ENCODE peak calls at places on chromosome 1, in seven cellular contexts. One of them, this sample, is unnamed.

GRCh38 chr1:27496604-27497155 is 6.7 kb upstream of the WASF2 start:
- DNase-seq in right cardiac atrium: peak
- DNase-seq in fibroblast of the aortic adventitia: peak
- DNase-seq in CD8-positive, alpha-beta T cell: no peak
- DNase-seq in NCI-H146: no peak
- DNase-seq in ACHN: no peak
- DNase-seq in NAMALWA: no peak
- DNase-seq in this sample: no peak

GRCh38 chr1:19179597-19180271 is 30.3 kb downstream of the UBR4 start:
- DNase-seq in ACHN: peak
- DNase-seq in NCI-H146: no peak
- DNase-seq in right cardiac atrium: no peak
- DNase-seq in NAMALWA: peak
- DNase-seq in CD8-positive, alpha-beta T cell: peak
- DNase-seq in fibroblast of the aortic adventitia: peak
- DNase-seq in this sample: no peak

GRCh38 chr1:116345830-116346229 is 27.2 kb upstream of the ATP1A1 start:
- DNase-seq in NAMALWA: no peak
- DNase-seq in right cardiac atrium: no peak
- DNase-seq in CD8-positive, alpha-beta T cell: peak
- DNase-seq in ACHN: no peak
- DNase-seq in NCI-H146: peak
- DNase-seq in fibroblast of the aortic adventitia: no peak
- DNase-seq in this sample: no peak

GRCh38 chr1:3015269-3015635 is 6.0 kb upstream of the ACTRT2 start:
- DNase-seq in NAMALWA: no peak
- DNase-seq in NCI-H146: no peak
- DNase-seq in right cardiac atrium: peak
- DNase-seq in CD8-positive, alpha-beta T cell: no peak
- DNase-seq in ACHN: no peak
- DNase-seq in fibroblast of the aortic adventitia: no peak
- DNase-seq in this sample: peak

GRCh38 chr1:47948126-47948525 is 49.1 kb downstream of the TRABD2B start:
- DNase-seq in NCI-H146: no peak
- DNase-seq in CD8-positive, alpha-beta T cell: no peak
- DNase-seq in right cardiac atrium: no peak
- DNase-seq in ACHN: peak
- DNase-seq in fibroblast of the aortic adventitia: no peak
- DNase-seq in NAMALWA: no peak
- DNase-seq in this sample: no peak

GRCh38 chr1:205715628-205716027 is 34.4 kb downstream of the NUCKS1 start:
- DNase-seq in NAMALWA: no peak
- DNase-seq in ACHN: no peak
- DNase-seq in CD8-positive, alpha-beta T cell: no peak
- DNase-seq in fibroblast of the aortic adventitia: no peak
- DNase-seq in NCI-H146: no peak
- DNase-seq in right cardiac atrium: no peak
- DNase-seq in this sample: no peak

GRCh38 chr1:207088731-207089626 is at the start of gene C4BPB:
- DNase-seq in NAMALWA: peak
- DNase-seq in ACHN: no peak
- DNase-seq in CD8-positive, alpha-beta T cell: no peak
- DNase-seq in NCI-H146: no peak
- DNase-seq in fibroblast of the aortic adventitia: no peak
- DNase-seq in right cardiac atrium: no peak
- DNase-seq in this sample: no peak

GRCh38 chr1:197464039-197464438 is 196.0 kb downstream of the CRB1 start:
- DNase-seq in NCI-H146: no peak
- DNase-seq in fibroblast of the aortic adventitia: peak
- DNase-seq in ACHN: no peak
- DNase-seq in CD8-positive, alpha-beta T cell: no peak
- DNase-seq in NAMALWA: no peak
- DNase-seq in right cardiac atrium: peak
- DNase-seq in this sample: no peak

GRCh38 chr1:150798509-150798908 is 9.6 kb downstream of the CTSK start:
- DNase-seq in ACHN: no peak
- DNase-seq in NCI-H146: peak
- DNase-seq in CD8-positive, alpha-beta T cell: no peak
- DNase-seq in right cardiac atrium: no peak
- DNase-seq in NAMALWA: no peak
- DNase-seq in fibroblast of the aortic adventitia: no peak
- DNase-seq in this sample: no peak